ENCODE peak calls at places on chromosomes 16 and 17, in seven cellular contexts. O is H1, X is mesendoderm, D is IMR-90, C is mesenchymal stem cell, E is neuronal stem cell, U is trophoblast cell. W is an unnamed sample.

GRCh38 chr16:23369416-23369815 is 67.3 kb downstream of the SCNN1B start:
- DNase-seq in C (no peak), E (no peak), X (no peak), D (no peak), U (no peak), O (no peak), W (no peak)

GRCh38 chr16:11783319-11784047 is 13.6 kb downstream of the ZC3H7A start:
- DNase-seq in O (no peak), E (no peak), U (peak; percentile 86), D (peak; percentile 45), C (no peak), X (no peak), W (no peak)

GRCh38 chr16:24013733-24014645 is 178.2 kb downstream of the PRKCB start:
- DNase-seq in O (no peak), X (no peak), E (no peak), U (peak; percentile 18), C (no peak), D (no peak), W (no peak)

GRCh38 chr16:1428511-1428910 is 2.4 kb upstream of the PERCC1 start:
- DNase-seq in E (no peak), C (peak; percentile 18), X (peak; percentile 45), U (no peak), D (no peak), O (no peak), W (peak; percentile 83)

GRCh38 chr17:76716834-76717205 is 6.1 kb upstream of the MXRA7 start:
- DNase-seq in X (no peak), E (no peak), D (peak; percentile 93), U (peak; percentile 96), O (no peak), C (peak; percentile 94), W (no peak)

GRCh38 chr16:81885976-81886586 is 107.0 kb downstream of the PLCG2 start:
- DNase-seq in D (peak; percentile 16), C (peak; percentile 37), X (peak; percentile 63), E (peak; percentile 15), O (peak; percentile 36), U (peak; percentile 61), W (peak; percentile 62)

GRCh38 chr17:8151641-8152111 is 528 bp downstream of the PER1 start:
- DNase-seq in X (peak; percentile 69), O (no peak), U (peak; percentile 54), D (peak; percentile 67), C (no peak), E (no peak), W (peak; percentile 56)

GRCh38 chr17:65936013-65936412 is 255.9 kb downstream of the CEP112 start:
- DNase-seq in U (no peak), O (no peak), X (no peak), E (no peak), C (peak; percentile 11), D (peak; percentile 65), W (no peak)

GRCh38 chr17:66576473-66576872 is 258.4 kb upstream of the CACNG5 start:
- DNase-seq in U (no peak), D (no peak), C (no peak), X (no peak), O (no peak), E (no peak), W (peak; percentile 8)

GRCh38 chr17:11644265-11645212 is 46.3 kb downstream of the DNAH9 start:
- DNase-seq in O (peak; percentile 25), X (peak; percentile 82), U (peak; percentile 82), D (peak; percentile 36), E (peak; percentile 67), C (peak; percentile 22), W (peak; percentile 85)

GRCh38 chr17:8935194-8935593 is 30.3 kb downstream of the PIK3R5 start:
- DNase-seq in O (no peak), D (no peak), E (no peak), C (no peak), U (peak; percentile 53), X (peak; percentile 26), W (peak; percentile 34)

GRCh38 chr17:10843806-10844205 is 5.9 kb upstream of the PIRT start:
- DNase-seq in X (peak; percentile 39), O (no peak), E (no peak), D (no peak), C (no peak), U (no peak), W (peak; percentile 48)

GRCh38 chr16:88770459-88771293 is 14.3 kb downstream of the PIEZO1 start:
- DNase-seq in U (peak; percentile 91), O (peak; percentile 69), D (peak; percentile 87), E (peak; percentile 60), C (peak; percentile 97), X (peak; percentile 92), W (peak; percentile 92)

GRCh38 chr16:74577882-74578366 is 29.0 kb downstream of the GLG1 start:
- DNase-seq in U (no peak), D (peak; percentile 88), X (no peak), C (peak; percentile 72), O (no peak), E (no peak), W (no peak)

GRCh38 chr17:59950049-59950448 is 14.5 kb downstream of the RNFT1 start:
- DNase-seq in O (no peak), X (no peak), C (no peak), E (no peak), D (no peak), U (no peak), W (no peak)

GRCh38 chr16:56530872-56531271 is 11.0 kb upstream of the BBS2 start:
- DNase-seq in D (no peak), X (no peak), C (no peak), O (no peak), E (no peak), U (no peak), W (no peak)

GRCh38 chr16:4272114-4272954 is 489 bp downstream of the TFAP4 start:
- DNase-seq in U (peak; percentile 84), X (peak; percentile 72), O (no peak), E (peak; percentile 51), D (no peak), C (peak; percentile 65), W (peak; percentile 62)

GRCh38 chr17:55068862-55069771 is 100.6 kb downstream of the STXBP4 start:
- DNase-seq in U (no peak), O (no peak), X (no peak), D (no peak), C (no peak), E (no peak), W (no peak)

GRCh38 chr16:67993207-67994036 is 5.9 kb downstream of the DPEP2 start:
- DNase-seq in C (peak; percentile 66), D (peak; percentile 47), X (peak; percentile 74), E (peak; percentile 65), O (no peak), U (peak; percentile 84), W (peak; percentile 85)

GRCh38 chr17:63804328-63804727 is 22.9 kb upstream of the PSMC5 start:
- DNase-seq in X (no peak), U (no peak), E (no peak), C (no peak), D (no peak), O (no peak), W (no peak)

GRCh38 chr17:63798572-63799113 is 24.7 kb downstream of the DDX42 start:
- DNase-seq in D (peak; percentile 8), O (no peak), X (no peak), C (no peak), E (no peak), U (no peak), W (no peak)

GRCh38 chr17:63800783-63801182 is 26.4 kb upstream of the PSMC5 start:
- DNase-seq in D (no peak), U (no peak), E (no peak), O (no peak), X (no peak), C (no peak), W (no peak)
- H3K27me3 ChIP-seq in D (no peaks in the 10 kb centered on the region), U (no peaks in the 10 kb centered on the region), E (no peaks in the 10 kb centered on the region), O (no peaks in the 10 kb centered on the region), X (no peaks in the 10 kb centered on the region), C (no peaks in the 10 kb centered on the region), W (no peaks in the 10 kb centered on the region)

GRCh38 chr16:17258077-17258599 is 212.6 kb downstream of the XYLT1 start:
- DNase-seq in D (no peak), O (no peak), U (no peak), E (no peak), C (no peak), X (no peak), W (no peak)

GRCh38 chr16:17258848-17259713 is 211.7 kb downstream of the XYLT1 start:
- DNase-seq in O (no peak), E (no peak), C (no peak), X (peak; percentile 26), U (peak; percentile 18), D (peak; percentile 6), W (peak; percentile 57)

GRCh38 chr16:17260271-17260849 is 210.4 kb downstream of the XYLT1 start:
- DNase-seq in C (no peak), U (no peak), X (no peak), O (no peak), D (no peak), E (no peak), W (no peak)

GRCh38 chr16:17259751-17260270 is 210.9 kb downstream of the XYLT1 start:
- DNase-seq in O (no peak), U (no peak), E (no peak), C (no peak), X (no peak), D (peak; percentile 37), W (no peak)

DNA sequence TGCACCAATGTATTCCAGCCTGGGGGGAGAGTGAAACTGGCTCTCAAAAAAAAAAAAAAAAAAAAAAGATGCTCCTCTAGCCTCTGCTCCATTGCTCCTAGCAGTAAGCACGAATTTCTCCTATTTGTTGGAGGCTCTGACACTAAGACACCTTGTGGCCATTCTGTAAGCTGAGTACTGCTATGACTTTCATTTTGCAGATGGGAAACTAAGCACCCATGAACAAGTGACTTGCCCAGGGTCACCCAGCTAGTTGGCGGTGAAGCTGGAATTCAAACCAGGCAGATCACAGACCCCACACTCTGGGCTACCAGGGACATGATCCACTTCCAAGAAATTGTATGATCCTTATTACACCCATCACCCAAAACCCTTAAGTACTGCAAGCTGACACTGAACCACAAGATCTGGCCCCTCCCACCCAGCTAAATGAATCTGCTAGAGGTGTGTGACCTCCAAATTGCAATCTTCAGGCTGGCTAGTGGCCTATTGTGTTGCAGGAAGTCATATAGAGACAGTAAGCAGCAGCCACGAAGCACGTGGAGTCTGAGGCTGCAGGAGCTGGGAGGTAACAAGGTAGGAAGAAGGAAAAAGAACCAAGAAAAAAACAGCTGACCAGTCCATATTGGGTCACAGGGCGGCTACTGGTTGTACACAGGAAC is 209.4 kb downstream of the XYLT1 start:
- DNase-seq in O (no peak), U (no peak), E (no peak), D (no peak), C (no peak), X (peak; percentile 16), W (no peak)
- H3K23ac ChIP-seq in O (no peak overlapping the region), U (no peak overlapping the region), E (no peak overlapping the region), D (no peak overlapping the region), C (no peak overlapping the region), X (no peak overlapping the region), W (no peak overlapping the region)

GRCh38 chr17:58758890-58759289 is 3.2 kb downstream of the PPM1E start:
- DNase-seq in X (no peak), O (no peak), U (no peak), D (no peak), E (no peak), C (no peak), W (no peak)
- H3K27me3 ChIP-seq in X (peaks cover 6% of the 10 kb centered on the region), O (no peaks in the 10 kb centered on the region), U (peaks cover 17% of the 10 kb centered on the region), D (peaks cover 37% of the 10 kb centered on the region), E (no peaks in the 10 kb centered on the region), C (peaks cover 64% of the 10 kb centered on the region), W (no peaks in the 10 kb centered on the region)

GRCh38 chr16:50950955-50951354 is 200.1 kb downstream of the SALL1 start:
- DNase-seq in X (no peak), U (no peak), O (no peak), C (no peak), E (no peak), D (no peak), W (no peak)
- H3K23ac ChIP-seq in X (no peak overlapping the region), U (no peak overlapping the region), O (no peak overlapping the region), C (no peak overlapping the region), E (no peak overlapping the region), D (no peak overlapping the region), W (no peak overlapping the region)

W was measured in H9.